ENCODE peak calls at places on chromosomes 1 and 21, in ten cellular contexts. O is hepatic stellate cell; V is progenitor cell of endocrine pancreas; I is CD4-positive, alpha-beta memory T cell; Y is GM10248; B is Daoy; Z is cardiac muscle cell; A is ACHN; H is lower leg skin; E is CD4-positive, CD25-positive, alpha-beta regulatory T cell. C is an unnamed sample.

GRCh38 chr1:5990913-5991783 is 1.1 kb downstream of the NPHP4 start:
- DNase-seq in O (peak), V (peak), I (peak), Y (peak), B (peak), Z (peak), A (peak), H (no peak), E (peak), C (peak)

GRCh38 chr1:34286547-34286946 is 109.8 kb downstream of the C1orf94 start:
- DNase-seq in O (no peak), V (no peak), I (no peak), Y (no peak), B (no peak), Z (no peak), A (no peak), H (no peak), E (no peak), C (no peak)

GRCh38 chr1:20867847-20868246 is 80.7 kb upstream of the HP1BP3 start:
- DNase-seq in O (no peak), V (no peak), I (no peak), Y (no peak), B (peak), Z (no peak), A (no peak), H (no peak), E (no peak), C (no peak)

GRCh38 chr1:241789061-241789460 is 58.9 kb upstream of the EXO1 start:
- DNase-seq in O (no peak), V (no peak), I (no peak), Y (no peak), B (no peak), Z (no peak), A (no peak), H (no peak), E (no peak), C (no peak)

GRCh38 chr1:199786695-199787094 is 240.8 kb upstream of the NR5A2 start:
- DNase-seq in O (no peak), V (no peak), I (no peak), Y (no peak), B (no peak), Z (no peak), A (no peak), H (no peak), E (no peak), C (no peak)

GRCh38 chr1:205286335-205286950 is 35.1 kb downstream of the NUAK2 start:
- DNase-seq in O (peak), V (no peak), I (peak), Y (peak), B (peak), Z (no peak), A (no peak), H (no peak), E (peak), C (no peak)

GRCh38 chr1:41919131-41919530 is 409 bp upstream of the HIVEP3 start:
- DNase-seq in O (no peak), V (no peak), I (no peak), Y (no peak), B (no peak), Z (no peak), A (no peak), H (no peak), E (peak), C (no peak)

GRCh38 chr1:203271962-203272632 is 33.2 kb upstream of the BTG2 start:
- DNase-seq in O (no peak), V (no peak), I (no peak), Y (no peak), B (no peak), Z (no peak), A (no peak), H (peak), E (no peak), C (no peak)

GRCh38 chr21:17585875-17586450 is 26.7 kb downstream of the BTG3 start:
- DNase-seq in O (peak), V (no peak), I (peak), Y (peak), B (peak), Z (peak), A (peak), H (no peak), E (peak), C (peak)

GRCh38 chr1:158013840-158014520 is 20.5 kb downstream of the KIRREL1 start:
- DNase-seq in O (no peak), V (no peak), I (no peak), Y (no peak), B (no peak), Z (no peak), A (no peak), H (no peak), E (peak), C (no peak)

GRCh38 chr1:53697671-53698380 is 41.1 kb downstream of the GLIS1 start:
- DNase-seq in O (peak), V (no peak), I (no peak), Y (no peak), B (no peak), Z (no peak), A (no peak), H (no peak), E (no peak), C (no peak)

GRCh38 chr1:39632491-39633417 is 6.7 kb downstream of the HEYL start:
- DNase-seq in O (peak), V (peak), I (no peak), Y (no peak), B (peak), Z (peak), A (peak), H (peak), E (no peak), C (no peak)

GRCh38 chr1:53639251-53639721 is 99.7 kb downstream of the GLIS1 start:
- DNase-seq in O (no peak), V (no peak), I (no peak), Y (no peak), B (peak), Z (no peak), A (peak), H (peak), E (no peak), C (no peak)

GRCh38 chr1:66298427-66298826 is 235.5 kb upstream of the SGIP1 start:
- DNase-seq in O (no peak), V (no peak), I (no peak), Y (no peak), B (no peak), Z (no peak), A (no peak), H (no peak), E (no peak), C (no peak)

GRCh38 chr1:115199416-115200132 is 110.3 kb upstream of the TSPAN2 start:
- DNase-seq in O (no peak), V (no peak), I (no peak), Y (no peak), B (no peak), Z (no peak), A (no peak), H (no peak), E (no peak), C (no peak)

GRCh38 chr1:204468206-204468605 is 26.4 kb downstream of the PIK3C2B start:
- DNase-seq in O (no peak), V (no peak), I (no peak), Y (no peak), B (no peak), Z (no peak), A (no peak), H (no peak), E (no peak), C (no peak)

GRCh38 chr1:6965062-6965913 is 180.0 kb downstream of the CAMTA1 start:
- DNase-seq in O (no peak), V (no peak), I (no peak), Y (no peak), B (no peak), Z (no peak), A (no peak), H (no peak), E (no peak), C (peak)

GRCh38 chr1:165397945-165398344 is 41.4 kb upstream of the LMX1A start:
- DNase-seq in O (peak), V (no peak), I (no peak), Y (no peak), B (peak), Z (no peak), A (peak), H (no peak), E (peak), C (no peak)

GRCh38 chr1:43077273-43077672 is 94.8 kb downstream of the EBNA1BP2 start:
- DNase-seq in O (no peak), V (no peak), I (no peak), Y (no peak), B (no peak), Z (no peak), A (no peak), H (peak), E (no peak), C (no peak)

GRCh38 chr1:173997796-173998195 is 24.4 kb downstream of the RC3H1 start:
- DNase-seq in O (no peak), V (no peak), I (no peak), Y (no peak), B (no peak), Z (no peak), A (no peak), H (no peak), E (no peak), C (no peak)

C was measured in Karpas-422.